ENCODE peak calls at places on chromosome 13, in four cellular contexts. X, L, O and V are unnamed samples.

GRCh38 chr13:27419333-27419732 is 5.1 kb upstream of the GTF3A start:
- DNase-seq in X (no peak), L (no peak), O (no peak), V (no peak)

GRCh38 chr13:90032841-90033493 is 1314.5 kb upstream of the MIR17HG start:
- DNase-seq in X (no peak), L (no peak), O (no peak), V (no peak)

GRCh38 chr13:80783926-80784325 is 443.0 kb upstream of the SPRY2 start:
- DNase-seq in X (no peak), L (no peak), O (no peak), V (no peak)

GRCh38 chr13:23634897-23635296 is 64.7 kb downstream of the TNFRSF19 start:
- DNase-seq in X (no peak), L (no peak), O (no peak), V (no peak)

GRCh38 chr13:113981201-113981605 is 7.3 kb upstream of the C13orf46 start:
- DNase-seq in X (no peak), L (no peak), O (peak), V (no peak)

GRCh38 chr13:27607125-27607524 is 13.2 kb downstream of the LNX2 start:
- DNase-seq in X (no peak), L (no peak), O (no peak), V (no peak)

GRCh38 chr13:73173160-73173905 is 114.5 kb downstream of the KLF5 start:
- DNase-seq in X (no peak), L (no peak), O (no peak), V (no peak)

GRCh38 chr13:113958373-113958772 is 15.5 kb downstream of the C13orf46 start:
- DNase-seq in X (no peak), L (no peak), O (no peak), V (no peak)